ENCODE peak calls at places on chromosome 21, in seven cellular contexts. One of them, this sample, is unnamed.

GRCh38 chr21:32389337-32390015 is 3.3 kb downstream of the URB1 start:
- DNase-seq in brain microvascular endothelial cell: peak; percentile 72
- DNase-seq in psoas muscle: no peak
- DNase-seq in IMR-90: peak; percentile 51
- DNase-seq in AG09309: no peak
- DNase-seq in GM12865: no peak
- DNase-seq in fibroblast of villous mesenchyme: no peak
- DNase-seq in this sample: no peak

GRCh38 chr21:17466166-17466565 is 46.7 kb upstream of the CXADR start:
- DNase-seq in GM12865: no peak
- DNase-seq in fibroblast of villous mesenchyme: peak; percentile 45
- DNase-seq in IMR-90: peak; percentile 83
- DNase-seq in psoas muscle: no peak
- DNase-seq in brain microvascular endothelial cell: peak; percentile 79
- DNase-seq in AG09309: no peak
- DNase-seq in this sample: no peak

GRCh38 chr21:16589499-16589898 is 859.7 kb downstream of the USP25 start:
- DNase-seq in AG09309: no peak
- DNase-seq in GM12865: no peak
- DNase-seq in psoas muscle: no peak
- DNase-seq in fibroblast of villous mesenchyme: no peak
- DNase-seq in IMR-90: no peak
- DNase-seq in brain microvascular endothelial cell: no peak
- DNase-seq in this sample: no peak

GRCh38 chr21:31216206-31216605 is 127.9 kb downstream of the TIAM1 start:
- DNase-seq in GM12865: no peak
- DNase-seq in brain microvascular endothelial cell: no peak
- DNase-seq in fibroblast of villous mesenchyme: no peak
- DNase-seq in psoas muscle: no peak
- DNase-seq in IMR-90: peak; percentile 26
- DNase-seq in AG09309: no peak
- DNase-seq in this sample: no peak

GRCh38 chr21:39161064-39161463 is 22.2 kb downstream of the PSMG1 start:
- DNase-seq in GM12865: no peak
- DNase-seq in AG09309: no peak
- DNase-seq in fibroblast of villous mesenchyme: no peak
- DNase-seq in IMR-90: no peak
- DNase-seq in brain microvascular endothelial cell: no peak
- DNase-seq in psoas muscle: no peak
- DNase-seq in this sample: no peak

GRCh38 chr21:16794944-16795343 is 717.9 kb upstream of the CXADR start:
- DNase-seq in IMR-90: peak; percentile 95
- DNase-seq in brain microvascular endothelial cell: peak; percentile 97
- DNase-seq in psoas muscle: no peak
- DNase-seq in AG09309: peak; percentile 67
- DNase-seq in fibroblast of villous mesenchyme: peak; percentile 65
- DNase-seq in GM12865: no peak
- DNase-seq in this sample: peak; percentile 78

GRCh38 chr21:18716578-18717138 is 313.1 kb upstream of the TMPRSS15 start:
- DNase-seq in fibroblast of villous mesenchyme: no peak
- DNase-seq in psoas muscle: no peak
- DNase-seq in IMR-90: no peak
- DNase-seq in GM12865: no peak
- DNase-seq in AG09309: no peak
- DNase-seq in brain microvascular endothelial cell: no peak
- DNase-seq in this sample: no peak

GRCh38 chr21:21396424-21396823 is 398.2 kb downstream of the NCAM2 start:
- DNase-seq in AG09309: no peak
- DNase-seq in fibroblast of villous mesenchyme: no peak
- DNase-seq in brain microvascular endothelial cell: no peak
- DNase-seq in GM12865: no peak
- DNase-seq in psoas muscle: peak; percentile 32
- DNase-seq in IMR-90: no peak
- DNase-seq in this sample: no peak

GRCh38 chr21:33751120-33751519 is 108.8 kb downstream of the ITSN1 start:
- DNase-seq in AG09309: peak; percentile 2
- DNase-seq in GM12865: no peak
- DNase-seq in IMR-90: peak; percentile 19
- DNase-seq in brain microvascular endothelial cell: peak; percentile 28
- DNase-seq in psoas muscle: no peak
- DNase-seq in fibroblast of villous mesenchyme: no peak
- DNase-seq in this sample: no peak

GRCh38 chr21:32143222-32143939 is 135.5 kb downstream of the MIS18A start:
- DNase-seq in psoas muscle: peak; percentile 61
- DNase-seq in GM12865: peak; percentile 31
- DNase-seq in IMR-90: peak; percentile 3
- DNase-seq in brain microvascular endothelial cell: no peak
- DNase-seq in AG09309: peak; percentile 16
- DNase-seq in fibroblast of villous mesenchyme: peak; percentile 15
- DNase-seq in this sample: peak; percentile 37

GRCh38 chr21:38493549-38494253 is 4.6 kb downstream of the ERG start:
- DNase-seq in AG09309: no peak
- DNase-seq in IMR-90: no peak
- DNase-seq in brain microvascular endothelial cell: no peak
- DNase-seq in psoas muscle: no peak
- DNase-seq in GM12865: no peak
- DNase-seq in fibroblast of villous mesenchyme: no peak
- DNase-seq in this sample: no peak

GRCh38 chr21:17987328-17987727 is 168.2 kb upstream of the C21orf91 start:
- DNase-seq in fibroblast of villous mesenchyme: no peak
- DNase-seq in psoas muscle: no peak
- DNase-seq in brain microvascular endothelial cell: no peak
- DNase-seq in GM12865: no peak
- DNase-seq in AG09309: no peak
- DNase-seq in IMR-90: no peak
- DNase-seq in this sample: no peak

DNA sequence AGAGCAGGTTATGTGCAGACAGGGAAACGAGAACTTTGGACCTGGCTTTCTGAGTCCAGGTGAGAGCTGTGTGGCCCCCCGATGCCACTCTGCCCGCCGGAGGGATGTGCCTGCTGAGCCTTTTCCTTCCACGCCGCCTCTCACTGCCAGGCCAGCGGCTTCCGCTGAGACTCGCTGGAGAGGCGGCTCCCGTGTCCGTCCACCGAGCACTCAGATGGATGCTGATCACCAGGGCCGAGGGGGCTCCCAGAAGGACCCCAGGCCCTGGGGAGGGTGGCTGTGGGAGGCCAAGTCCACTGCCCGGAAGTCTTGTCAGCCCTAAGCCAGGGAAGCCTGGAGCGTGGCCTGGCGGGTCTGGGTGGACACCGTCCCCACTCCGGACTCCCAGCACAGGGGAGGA is 16.5 kb downstream of the CSTB start:
- DNase-seq in AG09309: no peak
- DNase-seq in GM12865: no peak
- DNase-seq in fibroblast of villous mesenchyme: no peak
- DNase-seq in IMR-90: no peak
- DNase-seq in brain microvascular endothelial cell: no peak
- DNase-seq in psoas muscle: no peak
- DNase-seq in this sample: no peak
- H3K4me3 ChIP-seq in AG09309: no peak overlapping the region
- H3K4me3 ChIP-seq in GM12865: no peak overlapping the region
- H3K4me3 ChIP-seq in fibroblast of villous mesenchyme: no peak overlapping the region
- H3K4me3 ChIP-seq in IMR-90: no peak overlapping the region
- H3K4me3 ChIP-seq in brain microvascular endothelial cell: no peak overlapping the region
- H3K4me3 ChIP-seq in psoas muscle: no peak overlapping the region
- H3K4me3 ChIP-seq in this sample: no peak overlapping the region

DNA sequence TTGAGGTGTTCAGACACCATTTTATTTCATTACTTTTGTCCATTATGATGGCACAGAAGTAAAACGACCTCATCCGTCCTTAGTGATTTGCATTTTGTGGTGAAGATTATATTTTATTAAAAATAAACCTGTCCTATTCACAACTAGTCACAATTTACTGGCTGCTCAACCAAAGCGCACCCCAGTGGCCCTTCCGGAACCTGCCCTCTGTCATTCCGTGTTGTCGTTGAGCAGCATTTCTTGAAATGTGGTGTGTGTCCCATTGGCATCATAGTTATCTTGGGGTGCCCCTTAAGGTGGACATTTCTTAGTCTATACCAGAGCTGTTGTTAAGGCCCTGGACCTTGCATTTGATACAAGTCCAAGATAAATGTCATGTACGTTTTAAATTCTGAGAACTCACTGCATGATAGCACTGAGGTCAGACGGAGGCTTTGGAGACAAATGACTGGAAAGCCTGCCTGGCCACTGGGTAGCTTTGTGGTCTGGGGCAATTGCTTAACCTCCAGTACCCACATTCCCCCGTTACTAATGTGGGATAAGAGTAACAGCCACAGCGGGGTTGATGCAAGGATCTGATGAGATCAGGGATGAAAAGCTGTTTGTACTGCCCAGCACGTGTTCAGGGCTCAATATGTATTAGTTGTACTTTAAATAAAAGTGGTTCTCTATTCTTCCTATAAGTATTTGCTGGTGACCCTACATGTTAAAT is 36.2 kb downstream of the BACH1 start:
- DNase-seq in GM12865: no peak
- DNase-seq in IMR-90: peak; percentile 78
- DNase-seq in brain microvascular endothelial cell: peak; percentile 90
- DNase-seq in psoas muscle: no peak
- DNase-seq in fibroblast of villous mesenchyme: peak; percentile 89
- DNase-seq in AG09309: no peak
- DNase-seq in this sample: no peak
- TF ChIP-seq CTCF in GM12865: no peak
- TF ChIP-seq CTCF in IMR-90: no peak
- TF ChIP-seq CTCF in brain microvascular endothelial cell: peak; percentile 35
- TF ChIP-seq CTCF in psoas muscle: no peak
- TF ChIP-seq CTCF in fibroblast of villous mesenchyme: no peak
- TF ChIP-seq CTCF in AG09309: no peak
- TF ChIP-seq CTCF in this sample: no peak

GRCh38 chr21:42056996-42057689 is 14.0 kb upstream of the UMODL1 start:
- DNase-seq in IMR-90: peak; percentile 93
- DNase-seq in AG09309: peak; percentile 92
- DNase-seq in brain microvascular endothelial cell: peak; percentile 53
- DNase-seq in GM12865: no peak
- DNase-seq in psoas muscle: no peak
- DNase-seq in fibroblast of villous mesenchyme: peak; percentile 84
- DNase-seq in this sample: peak; percentile 37
- H3K4me3 ChIP-seq in IMR-90: no peak overlapping the region
- H3K4me3 ChIP-seq in AG09309: no peak overlapping the region
- H3K4me3 ChIP-seq in brain microvascular endothelial cell: no peak overlapping the region
- H3K4me3 ChIP-seq in GM12865: no peak overlapping the region
- H3K4me3 ChIP-seq in psoas muscle: no peak overlapping the region
- H3K4me3 ChIP-seq in fibroblast of villous mesenchyme: no peak overlapping the region
- H3K4me3 ChIP-seq in this sample: no peak overlapping the region

GRCh38 chr21:42654179-42654912 is 925 bp downstream of the PDE9A start:
- DNase-seq in fibroblast of villous mesenchyme: peak; percentile 26
- DNase-seq in GM12865: peak; percentile 18
- DNase-seq in brain microvascular endothelial cell: no peak
- DNase-seq in psoas muscle: peak; percentile 24
- DNase-seq in AG09309: no peak
- DNase-seq in IMR-90: no peak
- DNase-seq in this sample: no peak

GRCh38 chr21:42650441-42651421 is 2.7 kb upstream of the PDE9A start:
- DNase-seq in AG09309: no peak
- DNase-seq in fibroblast of villous mesenchyme: no peak
- DNase-seq in IMR-90: no peak
- DNase-seq in GM12865: no peak
- DNase-seq in psoas muscle: peak; percentile 28
- DNase-seq in brain microvascular endothelial cell: no peak
- DNase-seq in this sample: no peak

GRCh38 chr21:42653492-42654061 is at the start of gene PDE9A:
- DNase-seq in brain microvascular endothelial cell: no peak
- DNase-seq in AG09309: no peak
- DNase-seq in IMR-90: no peak
- DNase-seq in psoas muscle: peak; percentile 55
- DNase-seq in GM12865: no peak
- DNase-seq in fibroblast of villous mesenchyme: no peak
- DNase-seq in this sample: no peak

GRCh38 chr21:42651515-42652401 is 1.7 kb upstream of the PDE9A start:
- DNase-seq in psoas muscle: peak; percentile 52
- DNase-seq in AG09309: no peak
- DNase-seq in brain microvascular endothelial cell: no peak
- DNase-seq in fibroblast of villous mesenchyme: no peak
- DNase-seq in IMR-90: no peak
- DNase-seq in GM12865: no peak
- DNase-seq in this sample: no peak

GRCh38 chr21:42652527-42653491 is 612 bp upstream of the PDE9A start:
- DNase-seq in GM12865: no peak
- DNase-seq in brain microvascular endothelial cell: no peak
- DNase-seq in AG09309: no peak
- DNase-seq in fibroblast of villous mesenchyme: peak; percentile 76
- DNase-seq in psoas muscle: peak; percentile 80
- DNase-seq in IMR-90: peak; percentile 31
- DNase-seq in this sample: no peak
- TF ChIP-seq CTCF in GM12865: no peak
- TF ChIP-seq CTCF in brain microvascular endothelial cell: peak; percentile 59
- TF ChIP-seq CTCF in AG09309: peak; percentile 22
- TF ChIP-seq CTCF in fibroblast of villous mesenchyme: peak; percentile 71
- TF ChIP-seq CTCF in psoas muscle: peak; percentile 42
- TF ChIP-seq CTCF in IMR-90: peak; percentile 35
- TF ChIP-seq CTCF in this sample: peak; percentile 40

DNA sequence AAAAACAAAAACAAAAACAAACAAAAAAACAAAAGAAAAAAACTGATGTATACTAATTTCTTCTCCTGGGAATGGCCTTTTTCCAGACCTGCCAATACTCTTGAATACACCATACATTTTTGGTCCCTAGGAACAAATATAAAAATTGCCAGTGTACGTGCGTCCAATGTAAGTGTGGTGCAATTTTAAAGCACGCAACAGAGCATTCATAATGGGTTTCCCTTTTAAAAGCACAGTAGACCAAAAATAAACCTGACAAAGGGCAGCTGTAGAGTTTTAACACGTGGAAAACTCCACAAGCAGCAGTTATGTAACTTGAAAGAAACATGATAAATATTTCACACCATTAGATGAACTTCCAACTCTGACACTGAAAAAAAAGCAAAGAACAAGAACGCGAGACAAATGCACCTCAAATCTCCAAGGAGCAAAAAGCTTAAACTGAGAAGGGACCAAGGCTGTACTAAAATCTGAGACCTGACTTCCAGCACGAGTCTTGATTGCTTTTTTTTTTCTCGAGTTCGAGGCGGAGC is 358 bp upstream of the JAM2 start:
- DNase-seq in fibroblast of villous mesenchyme: peak; percentile 70
- DNase-seq in GM12865: peak; percentile 29
- DNase-seq in AG09309: no peak
- DNase-seq in brain microvascular endothelial cell: no peak
- DNase-seq in IMR-90: peak; percentile 27
- DNase-seq in psoas muscle: no peak
- DNase-seq in this sample: no peak
- H3K4me3 ChIP-seq in fibroblast of villous mesenchyme: peak overlapping the region; percentile 61
- H3K4me3 ChIP-seq in GM12865: peak overlapping the region; percentile 60
- H3K4me3 ChIP-seq in AG09309: peak overlapping the region; percentile 46
- H3K4me3 ChIP-seq in brain microvascular endothelial cell: peak overlapping the region; percentile 68
- H3K4me3 ChIP-seq in IMR-90: peak overlapping the region; percentile 53
- H3K4me3 ChIP-seq in psoas muscle: peak overlapping the region; percentile 71
- H3K4me3 ChIP-seq in this sample: peak overlapping the region; percentile 43

GRCh38 chr21:34795152-34796141 is 126.7 kb downstream of the CLIC6 start:
- DNase-seq in brain microvascular endothelial cell: no peak
- DNase-seq in IMR-90: peak; percentile 77
- DNase-seq in GM12865: no peak
- DNase-seq in psoas muscle: peak; percentile 62
- DNase-seq in fibroblast of villous mesenchyme: peak; percentile 92
- DNase-seq in AG09309: peak; percentile 71
- DNase-seq in this sample: peak; percentile 74
- TF ChIP-seq CTCF in brain microvascular endothelial cell: peak; percentile 20
- TF ChIP-seq CTCF in IMR-90: peak; percentile 10
- TF ChIP-seq CTCF in GM12865: no peak
- TF ChIP-seq CTCF in psoas muscle: peak; percentile 10
- TF ChIP-seq CTCF in fibroblast of villous mesenchyme: no peak
- TF ChIP-seq CTCF in AG09309: peak; percentile 9
- TF ChIP-seq CTCF in this sample: no peak

GRCh38 chr21:46218906-46219590 is 9.5 kb downstream of the LSS start:
- DNase-seq in AG09309: no peak
- DNase-seq in brain microvascular endothelial cell: no peak
- DNase-seq in fibroblast of villous mesenchyme: no peak
- DNase-seq in IMR-90: no peak
- DNase-seq in GM12865: no peak
- DNase-seq in psoas muscle: no peak
- DNase-seq in this sample: no peak
- H3K4me3 ChIP-seq in AG09309: no peak overlapping the region
- H3K4me3 ChIP-seq in brain microvascular endothelial cell: no peak overlapping the region
- H3K4me3 ChIP-seq in fibroblast of villous mesenchyme: no peak overlapping the region
- H3K4me3 ChIP-seq in IMR-90: no peak overlapping the region
- H3K4me3 ChIP-seq in GM12865: no peak overlapping the region
- H3K4me3 ChIP-seq in psoas muscle: no peak overlapping the region
- H3K4me3 ChIP-seq in this sample: no peak overlapping the region